ENCODE peak calls at places on chromosomes 11 and 22, in ten cellular contexts. F, C, Z, O, R, B, G, X, Q and E are unnamed samples.

GRCh38 chr11:10818594-10818993 is 9.9 kb upstream of the EIF4G2 start:
- DNase-seq in O (no peak), F (peak; percentile 82), G (no peak), R (no peak), C (no peak), Z (no peak), Q (no peak), X (no peak), B (no peak), E (peak; percentile 92)

GRCh38 chr11:109085708-109086373 is 336.1 kb upstream of the C11orf87 start:
- DNase-seq in Z (peak; percentile 42), R (no peak), X (no peak), Q (no peak), C (no peak), F (peak; percentile 28), O (no peak), G (no peak), B (no peak), E (peak; percentile 40)

GRCh38 chr22:43424865-43425630 is 13.2 kb downstream of the MPPED1 start:
- DNase-seq in C (no peak), G (no peak), X (no peak), B (peak; percentile 44), O (no peak), R (no peak), F (no peak), Z (no peak), Q (no peak), E (no peak)

GRCh38 chr11:103792981-103793468 is 243.4 kb upstream of the DDI1 start:
- DNase-seq in B (no peak), G (no peak), Q (no peak), R (no peak), Z (no peak), X (no peak), O (no peak), C (no peak), F (peak; percentile 77), E (no peak)

GRCh38 chr11:116420770-116421528 is 351.8 kb downstream of the BUD13 start:
- DNase-seq in F (peak; percentile 60), G (no peak), X (no peak), Z (no peak), R (no peak), C (no peak), O (no peak), Q (no peak), B (no peak), E (no peak)

GRCh38 chr11:10502065-10502680 is 38.8 kb downstream of the RNF141 start:
- DNase-seq in R (no peak), Q (no peak), B (no peak), G (no peak), X (no peak), C (no peak), F (no peak), Z (no peak), O (no peak), E (no peak)

GRCh38 chr11:131897976-131898375 is 527.6 kb downstream of the NTM start:
- DNase-seq in F (peak; percentile 94), Z (peak; percentile 48), G (no peak), B (no peak), C (no peak), Q (no peak), X (no peak), O (no peak), R (no peak), E (no peak)

GRCh38 chr11:115745545-115746265 is 241.5 kb upstream of the CADM1 start:
- DNase-seq in C (no peak), R (no peak), B (no peak), F (no peak), X (no peak), O (no peak), Q (no peak), G (no peak), Z (no peak), E (no peak)

GRCh38 chr11:3206128-3206921 is 12.3 kb downstream of the MRGPRG start:
- DNase-seq in R (no peak), F (no peak), C (no peak), X (no peak), Z (no peak), O (no peak), Q (no peak), B (peak; percentile 24), G (no peak), E (no peak)

GRCh38 chr11:130834886-130835285 is 81.4 kb downstream of the SNX19 start:
- DNase-seq in F (no peak), X (no peak), C (no peak), Z (no peak), Q (no peak), G (no peak), O (no peak), R (peak; percentile 14), B (no peak), E (no peak)

GRCh38 chr11:56916162-56916561 is 72.6 kb upstream of the OR5AK2 start:
- DNase-seq in X (no peak), C (no peak), B (no peak), Z (no peak), O (no peak), F (no peak), G (no peak), Q (no peak), R (no peak), E (no peak)

GRCh38 chr22:25485626-25486545 is 78.6 kb upstream of the GRK3 start:
- DNase-seq in R (peak; percentile 37), O (no peak), Z (no peak), Q (no peak), F (no peak), X (no peak), G (no peak), B (no peak), C (no peak), E (no peak)

GRCh38 chr11:96259053-96259837 is 83.8 kb downstream of the MAML2 start:
- DNase-seq in B (no peak), F (peak; percentile 86), Q (no peak), X (no peak), G (no peak), Z (no peak), C (no peak), O (no peak), R (no peak), E (no peak)

GRCh38 chr11:126718319-126718718 is 282.3 kb downstream of the KIRREL3 start:
- DNase-seq in C (no peak), G (no peak), R (no peak), Q (no peak), B (no peak), F (no peak), Z (no peak), X (no peak), O (no peak), E (no peak)

DNA sequence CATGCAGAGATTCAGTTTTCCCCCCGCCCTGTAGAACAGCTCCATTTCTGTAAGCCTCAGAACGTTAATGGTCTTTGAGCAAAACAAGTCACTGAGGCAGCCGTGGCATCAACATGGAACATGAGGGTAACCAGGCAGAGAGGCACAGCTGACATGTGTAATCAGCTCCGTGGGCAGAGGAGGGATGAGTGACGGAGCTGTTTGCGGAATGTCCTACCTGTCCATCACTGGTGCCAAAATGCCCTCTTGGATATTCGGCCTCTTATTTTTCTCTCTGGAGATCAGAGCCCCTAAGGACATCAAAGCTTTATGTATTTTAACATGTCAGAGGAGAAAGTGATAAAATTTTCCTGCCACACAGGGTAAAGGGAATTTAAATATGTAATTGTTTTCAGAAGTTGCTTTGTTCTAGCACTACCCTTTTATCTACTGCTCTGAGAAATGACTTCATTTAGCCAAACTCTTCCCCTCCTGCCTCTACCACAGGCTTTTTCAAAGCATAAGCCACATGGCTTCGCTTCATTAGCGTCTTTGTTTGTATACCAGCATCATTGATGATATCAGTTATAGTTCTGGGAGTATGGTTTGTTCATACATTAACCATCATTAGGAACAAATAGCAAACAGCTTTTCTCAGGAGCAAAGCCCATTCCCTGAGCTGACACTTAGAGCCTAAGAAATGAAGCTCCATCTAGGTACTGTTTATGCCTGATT is 32.9 kb downstream of the C11orf71 start:
- DNase-seq in C (no peak), B (no peak), G (no peak), X (no peak), Q (no peak), R (no peak), Z (no peak), O (no peak), F (peak; percentile 39), E (no peak)
- TF ChIP-seq CTCF in C (no peak), B (no peak), G (no peak), X (no peak), Q (no peak), R (no peak), Z (no peak), O (no peak), F (no peak), E (no peak)

DNA sequence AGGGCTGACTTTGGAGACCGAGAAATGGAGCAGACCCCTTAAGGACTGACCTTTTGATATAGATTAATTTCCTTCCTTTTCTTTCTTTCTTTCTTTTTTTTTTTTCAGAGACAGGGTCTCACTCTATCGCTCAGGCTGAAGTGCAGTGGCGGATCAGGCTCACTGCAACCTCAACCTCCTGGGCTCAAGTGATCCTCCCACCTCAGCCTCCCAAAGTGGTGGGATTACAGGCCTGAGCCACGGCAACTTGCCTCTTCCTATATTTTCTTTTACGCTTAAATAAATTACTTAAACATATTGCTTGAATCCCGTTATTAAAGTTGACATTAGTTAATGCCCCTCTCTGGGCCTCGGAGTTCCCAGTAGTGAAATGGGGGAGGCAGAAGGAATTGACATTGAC is 350 bp upstream of the KCTD14 start:
- DNase-seq in C (no peak), X (no peak), O (no peak), Q (no peak), R (no peak), Z (no peak), F (no peak), B (no peak), G (no peak), E (no peak)
- H3K4me3 ChIP-seq in C (peak overlapping the region; percentile 34), X (peak overlapping the region; percentile 41), O (peak overlapping the region; percentile 47), Q (peak overlapping the region; percentile 56), R (no peak overlapping the region), Z (peak overlapping the region; percentile 42), F (peak overlapping the region; percentile 56), B (peak overlapping the region; percentile 56), G (peak overlapping the region; percentile 40), E (peak overlapping the region; percentile 45)

GRCh38 chr11:1560618-1561251 is 11.3 kb downstream of the DUSP8 start:
- DNase-seq in G (no peak), X (no peak), Z (no peak), Q (no peak), O (no peak), C (no peak), B (no peak), F (no peak), R (no peak), E (no peak)
- TF ChIP-seq CTCF in G (no peak), X (no peak), Z (no peak), Q (no peak), O (no peak), C (no peak), B (no peak), F (no peak), R (no peak), E (no peak)

GRCh38 chr11:110389946-110390345 is 39.8 kb upstream of the FDX1 start:
- DNase-seq in G (no peak), X (no peak), F (no peak), C (no peak), O (no peak), Q (no peak), Z (no peak), B (no peak), R (no peak), E (no peak)
- H3K4me3 ChIP-seq in G (no peak overlapping the region), X (no peak overlapping the region), F (no peak overlapping the region), C (no peak overlapping the region), O (no peak overlapping the region), Q (no peak overlapping the region), Z (no peak overlapping the region), B (no peak overlapping the region), R (no peak overlapping the region), E (no peak overlapping the region)